ENCODE peak calls at places on chromosome 9, in eight cellular contexts. Y, K, L, X, J, D, U and G are unnamed samples.

GRCh38 chr9:125631391-125632085 is 75.5 kb downstream of the MAPKAP1 start:
- DNase-seq in J (no peak), Y (peak), X (peak), U (peak), K (no peak), L (peak), D (no peak), G (peak)

GRCh38 chr9:19431361-19432171 is 22.8 kb downstream of the ACER2 start:
- DNase-seq in J (no peak), X (no peak), L (no peak), Y (no peak), D (no peak), K (no peak), U (no peak), G (no peak)

GRCh38 chr9:37040508-37041127 is 6.5 kb upstream of the PAX5 start:
- DNase-seq in U (no peak), K (no peak), D (no peak), X (no peak), Y (no peak), J (no peak), L (no peak), G (no peak)

GRCh38 chr9:86557063-86557766 is 203.0 kb upstream of the TUT7 start:
- DNase-seq in X (peak), L (no peak), J (no peak), Y (peak), D (no peak), U (no peak), K (no peak), G (no peak)

GRCh38 chr9:87614402-87614801 is 111.5 kb upstream of the CTSL start:
- DNase-seq in Y (no peak), D (peak), X (no peak), J (no peak), K (no peak), U (no peak), L (no peak), G (peak)

GRCh38 chr9:31908158-31908890 is 476.1 kb upstream of the ACO1 start:
- DNase-seq in L (no peak), Y (peak), D (no peak), X (no peak), K (no peak), J (no peak), U (peak), G (peak)

GRCh38 chr9:136762915-136763648 is 1.2 kb downstream of the LCN15 start:
- DNase-seq in Y (peak), D (no peak), U (peak), J (peak), X (no peak), L (peak), K (no peak), G (peak)

GRCh38 chr9:14180942-14181270 is 133.0 kb downstream of the NFIB start:
- DNase-seq in X (no peak), L (no peak), J (no peak), K (no peak), U (no peak), D (no peak), Y (no peak), G (no peak)

GRCh38 chr9:115595951-115596742 is 478.2 kb upstream of the TNC start:
- DNase-seq in Y (peak), X (peak), J (no peak), L (no peak), K (no peak), U (no peak), D (no peak), G (no peak)

GRCh38 chr9:93092171-93092991 is 3.6 kb upstream of the CARD19 start:
- DNase-seq in U (no peak), Y (no peak), K (no peak), X (no peak), D (no peak), J (peak), L (no peak), G (no peak)

GRCh38 chr9:134049236-134049635 is 18.6 kb downstream of the BRD3 start:
- DNase-seq in K (no peak), Y (no peak), U (no peak), L (no peak), J (no peak), X (no peak), D (no peak), G (no peak)

GRCh38 chr9:70902705-70903131 is 218.7 kb downstream of the TRPM3 start:
- DNase-seq in X (peak), D (no peak), Y (peak), L (no peak), J (no peak), K (no peak), U (no peak), G (no peak)